ENCODE peak calls at places on chromosomes 11 and 22, in four cellular contexts. A, G, K and J are unnamed samples.

GRCh38 chr22:32803020-32803758 is 1.7 kb downstream of the TIMP3 start:
- DNase-seq in A (no peak), G (no peak), K (no peak), J (no peak)

GRCh38 chr22:26846645-26847044 is 189.3 kb downstream of the MIAT start:
- DNase-seq in A (peak; percentile 5), G (no peak), K (no peak), J (no peak)

GRCh38 chr11:5007561-5007960 is 12.9 kb downstream of the OR51L1 start:
- DNase-seq in A (no peak), G (peak; percentile 9), K (no peak), J (no peak)

GRCh38 chr11:68002943-68003845 is 703 bp downstream of the UNC93B1 start:
- DNase-seq in A (peak; percentile 77), G (no peak), K (peak; percentile 69), J (peak; percentile 62)

GRCh38 chr11:129815596-129816461 is at the start of gene TMEM45B:
- DNase-seq in A (peak; percentile 59), G (no peak), K (peak; percentile 47), J (peak; percentile 53)

GRCh38 chr11:64891880-64892279 is 13.5 kb upstream of the EHD1 start:
- DNase-seq in A (no peak), G (no peak), K (no peak), J (no peak)

GRCh38 chr22:45149671-45150070 is 14.1 kb upstream of the NUP50 start:
- DNase-seq in A (no peak), G (no peak), K (no peak), J (no peak)

GRCh38 chr11:120612363-120613263 is 101.1 kb downstream of the GRIK4 start:
- DNase-seq in A (no peak), G (no peak), K (no peak), J (no peak)

GRCh38 chr22:30602049-30602448 is 4.9 kb upstream of the TCN2 start:
- DNase-seq in A (no peak), G (peak; percentile 62), K (no peak), J (no peak)

GRCh38 chr22:29306830-29307657 is 594 bp downstream of the GAS2L1 start:
- DNase-seq in A (no peak), G (peak; percentile 91), K (no peak), J (no peak)

GRCh38 chr22:48403521-48403921 is 1424.2 kb downstream of the BRD1 start:
- DNase-seq in A (no peak), G (no peak), K (no peak), J (no peak)

GRCh38 chr22:50481045-50481439 is 301 bp upstream of the ADM2 start:
- DNase-seq in A (no peak), G (no peak), K (no peak), J (no peak)
- H3K27ac ChIP-seq in A (no peak overlapping the region), G (peak overlapping the region; percentile 77), K (no peak overlapping the region), J (peak overlapping the region; percentile 45)

GRCh38 chr22:46553189-46553588 is 15.8 kb upstream of the CELSR1 start:
- DNase-seq in A (no peak), G (no peak), K (no peak), J (no peak)
- H3K4me1 ChIP-seq in A (no peaks in the 10 kb centered on the region), G (no peaks in the 10 kb centered on the region), K (no peaks in the 10 kb centered on the region), J (no peaks in the 10 kb centered on the region)

DNA sequence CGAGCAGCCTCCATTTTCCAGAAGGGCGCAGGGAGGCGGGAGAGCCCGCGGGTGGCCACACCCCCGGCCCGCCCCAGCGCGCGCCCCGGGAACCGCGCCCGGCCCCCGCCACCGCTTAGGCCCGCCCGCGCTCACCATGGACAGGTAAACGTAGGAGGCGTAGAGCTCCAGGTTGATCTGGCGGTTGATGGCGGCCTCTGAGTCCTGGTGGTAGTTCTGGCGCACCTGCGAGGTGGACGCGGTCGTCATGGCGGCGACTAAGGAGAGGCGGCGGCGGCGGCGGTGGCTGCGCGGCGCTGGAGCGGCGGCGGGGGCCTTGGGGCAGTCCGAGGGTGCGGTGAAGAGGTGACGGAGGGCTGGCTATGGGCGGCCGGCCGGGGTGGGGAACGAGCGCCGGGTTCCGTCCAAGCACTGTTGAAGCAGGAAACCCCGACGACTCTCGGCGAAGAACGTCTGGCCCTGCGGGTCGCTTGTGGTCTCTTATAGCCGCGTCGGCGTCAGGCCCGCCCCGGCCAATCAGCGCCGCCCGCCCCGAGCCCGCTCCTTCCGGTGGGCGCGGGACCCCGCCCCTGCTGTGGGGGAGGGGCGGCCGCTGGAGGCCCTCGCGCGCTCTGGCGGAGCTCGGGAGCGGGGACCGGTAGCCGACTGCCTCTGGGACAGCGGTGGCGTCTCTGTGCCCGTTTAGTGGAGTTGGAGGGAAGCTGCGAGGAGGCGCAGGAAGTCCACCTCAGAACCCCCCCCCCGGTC is at the start of gene FTH1:
- DNase-seq in A (peak; percentile 94), G (peak; percentile 96), K (peak; percentile 92), J (peak; percentile 93)
- H3K36me3 ChIP-seq in A (peaks cover 17% of the 10 kb centered on the region), G (peaks cover 38% of the 10 kb centered on the region), K (peaks cover 20% of the 10 kb centered on the region), J (peaks cover 31% of the 10 kb centered on the region)

GRCh38 chr11:66006134-66006890 is 4.0 kb downstream of the BANF1 start:
- DNase-seq in A (no peak), G (no peak), K (no peak), J (no peak)

GRCh38 chr11:66004186-66004585 is 1.9 kb downstream of the BANF1 start:
- DNase-seq in A (no peak), G (no peak), K (no peak), J (no peak)

GRCh38 chr11:66003291-66003690 is 988 bp downstream of the BANF1 start:
- DNase-seq in A (no peak), G (no peak), K (no peak), J (no peak)

GRCh38 chr11:66001941-66002647 is at the start of the genes BANF1 and EIF1AD:
- DNase-seq in A (peak; percentile 95), G (peak; percentile 100), K (peak; percentile 95), J (peak; percentile 75)

GRCh38 chr11:66002648-66003225 is 434 bp downstream of the BANF1 start:
- DNase-seq in A (no peak), G (no peak), K (no peak), J (peak; percentile 82)
- H3K27ac ChIP-seq in A (peak overlapping the region; percentile 93), G (peak overlapping the region; percentile 93), K (peak overlapping the region; percentile 87), J (peak overlapping the region; percentile 92)

GRCh38 chr11:72833792-72834501 is 19.7 kb downstream of the ATG16L2 start:
- DNase-seq in A (no peak), G (no peak), K (no peak), J (no peak)

GRCh38 chr11:72833083-72833733 is 19.0 kb downstream of the ATG16L2 start:
- DNase-seq in A (no peak), G (no peak), K (no peak), J (no peak)

GRCh38 chr11:72836111-72836510 is 21.9 kb downstream of the ATG16L2 start:
- DNase-seq in A (no peak), G (no peak), K (no peak), J (no peak)

GRCh38 chr11:72832301-72833082 is 18.3 kb downstream of the ATG16L2 start:
- DNase-seq in A (no peak), G (no peak), K (no peak), J (no peak)

GRCh38 chr11:72834905-72835304 is 20.7 kb downstream of the ATG16L2 start:
- DNase-seq in A (no peak), G (no peak), K (no peak), J (no peak)
- H3K4me1 ChIP-seq in A (no peaks in the 10 kb centered on the region), G (no peaks in the 10 kb centered on the region), K (no peaks in the 10 kb centered on the region), J (no peaks in the 10 kb centered on the region)